ENCODE peak calls at places on chromosomes 1 and 21, in seven cellular contexts. R is heart right ventricle; E is IMR-90; F is NT2/D1; A is effector memory CD4-positive, alpha-beta T cell; K is Panc1; W is right atrium auricular region. B is an unnamed sample.

GRCh38 chr1:24639881-24640280 is 3.2 kb upstream of the SRRM1 start:
- DNase-seq in R (no peak), E (no peak), F (no peak), A (no peak), K (no peak), W (no peak), B (no peak)

GRCh38 chr1:59063501-59063900 is 233.4 kb upstream of the FGGY start:
- DNase-seq in R (no peak), E (no peak), F (peak; percentile 77), A (no peak), K (no peak), W (no peak), B (no peak)

GRCh38 chr1:112390775-112391602 is 5.0 kb upstream of the CTTNBP2NL start:
- DNase-seq in R (peak; percentile 77), E (peak; percentile 90), F (peak; percentile 94), A (peak; percentile 70), K (peak; percentile 91), W (peak; percentile 96), B (peak; percentile 94)

GRCh38 chr1:186680031-186681012 is at the start of gene PTGS2:
- DNase-seq in R (peak; percentile 63), E (peak; percentile 93), F (peak; percentile 90), A (no peak), K (no peak), W (peak; percentile 91), B (peak; percentile 69)

GRCh38 chr21:27422435-27422834 is 455.5 kb upstream of the ADAMTS5 start:
- DNase-seq in R (no peak), E (peak; percentile 60), F (no peak), A (no peak), K (no peak), W (no peak), B (no peak)

GRCh38 chr1:241639653-241640148 is 468 bp downstream of the CHML start:
- DNase-seq in R (peak; percentile 36), E (no peak), F (no peak), A (peak; percentile 2), K (no peak), W (no peak), B (peak; percentile 44)

GRCh38 chr1:54499097-54500029 is 48.7 kb upstream of the ACOT11 start:
- DNase-seq in R (no peak), E (peak; percentile 36), F (no peak), A (no peak), K (no peak), W (no peak), B (peak; percentile 65)

GRCh38 chr1:159936284-159936904 is 9.0 kb downstream of the IGSF9 start:
- DNase-seq in R (peak; percentile 77), E (no peak), F (peak; percentile 80), A (peak; percentile 72), K (peak; percentile 60), W (peak; percentile 79), B (peak; percentile 67)

GRCh38 chr1:45840704-45841103 is 37.3 kb downstream of the MAST2 start:
- DNase-seq in R (no peak), E (no peak), F (no peak), A (no peak), K (no peak), W (no peak), B (peak; percentile 1)

GRCh38 chr1:30613188-30613587 is 110.2 kb downstream of the MATN1 start:
- DNase-seq in R (no peak), E (no peak), F (no peak), A (no peak), K (no peak), W (no peak), B (no peak)

GRCh38 chr1:83692524-83693336 is 306.2 kb downstream of the TTLL7 start:
- DNase-seq in R (no peak), E (peak; percentile 0), F (peak; percentile 97), A (no peak), K (no peak), W (no peak), B (peak; percentile 63)

GRCh38 chr21:41008351-41008750 is 159.6 kb upstream of the BACE2 start:
- DNase-seq in R (no peak), E (no peak), F (no peak), A (no peak), K (no peak), W (no peak), B (no peak)

GRCh38 chr1:197911172-197911856 is 5.9 kb upstream of the LHX9 start:
- DNase-seq in R (no peak), E (no peak), F (no peak), A (no peak), K (no peak), W (no peak), B (no peak)

GRCh38 chr1:155013632-155014031 is 11.0 kb downstream of the ZBTB7B start:
- DNase-seq in R (no peak), E (no peak), F (no peak), A (peak; percentile 46), K (no peak), W (no peak), B (no peak)

GRCh38 chr1:32100359-32100758 is 7.5 kb upstream of the KPNA6 start:
- DNase-seq in R (peak; percentile 36), E (no peak), F (no peak), A (no peak), K (no peak), W (no peak), B (no peak)

GRCh38 chr1:110465038-110465813 is 14.3 kb downstream of the PROK1 start:
- DNase-seq in R (no peak), E (no peak), F (no peak), A (no peak), K (no peak), W (no peak), B (no peak)

GRCh38 chr1:110243581-110243980 is 33.5 kb downstream of the KCNC4 start:
- DNase-seq in R (no peak), E (no peak), F (no peak), A (no peak), K (no peak), W (no peak), B (no peak)

GRCh38 chr1:15156807-15157380 is 3.3 kb downstream of the TMEM51 start:
- DNase-seq in R (no peak), E (no peak), F (no peak), A (no peak), K (no peak), W (no peak), B (no peak)

GRCh38 chr1:2611621-2612437 is 21.0 kb downstream of the MMEL1 start:
- DNase-seq in R (no peak), E (no peak), F (no peak), A (no peak), K (no peak), W (no peak), B (no peak)

GRCh38 chr1:177310326-177310725 is 139.6 kb downstream of the BRINP2 start:
- DNase-seq in R (no peak), E (no peak), F (no peak), A (no peak), K (no peak), W (no peak), B (no peak)

GRCh38 chr1:228001738-228002535 is 4.9 kb upstream of the WNT3A start:
- DNase-seq in R (no peak), E (no peak), F (no peak), A (no peak), K (no peak), W (peak; percentile 26), B (no peak)

GRCh38 chr1:162587347-162587746 is 25.8 kb downstream of the UAP1 start:
- DNase-seq in R (no peak), E (no peak), F (no peak), A (no peak), K (no peak), W (no peak), B (no peak)

DNA sequence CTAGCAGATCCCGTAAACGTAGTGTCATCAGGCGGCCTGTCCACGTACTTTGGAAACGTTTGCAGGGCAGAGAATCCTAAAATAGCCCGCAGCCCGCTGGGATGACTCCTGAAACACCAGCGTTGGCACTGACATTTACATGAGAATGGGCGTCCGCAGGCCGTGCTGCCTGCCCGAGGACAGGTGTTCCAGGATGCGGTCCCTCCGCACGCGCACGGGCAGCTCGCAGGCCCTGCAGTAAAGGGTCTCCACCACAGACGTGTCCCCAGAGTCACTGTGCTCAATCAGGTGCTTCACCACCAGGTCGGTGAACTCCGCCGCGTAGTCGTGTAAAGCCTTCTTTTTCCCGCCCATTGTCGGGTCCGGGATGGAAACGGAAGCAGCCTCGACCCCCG is 5.9 kb upstream of the CCDC27 start:
- DNase-seq in R (no peak), E (no peak), F (peak; percentile 36), A (no peak), K (no peak), W (no peak), B (no peak)
- H3K4me3 ChIP-seq in R (peak overlapping the region; percentile 66), E (peak overlapping the region; percentile 63), F (peak overlapping the region; percentile 78), A (peak overlapping the region; percentile 59), K (peak overlapping the region; percentile 68), W (peak overlapping the region; percentile 86), B (peak overlapping the region; percentile 92)

DNA sequence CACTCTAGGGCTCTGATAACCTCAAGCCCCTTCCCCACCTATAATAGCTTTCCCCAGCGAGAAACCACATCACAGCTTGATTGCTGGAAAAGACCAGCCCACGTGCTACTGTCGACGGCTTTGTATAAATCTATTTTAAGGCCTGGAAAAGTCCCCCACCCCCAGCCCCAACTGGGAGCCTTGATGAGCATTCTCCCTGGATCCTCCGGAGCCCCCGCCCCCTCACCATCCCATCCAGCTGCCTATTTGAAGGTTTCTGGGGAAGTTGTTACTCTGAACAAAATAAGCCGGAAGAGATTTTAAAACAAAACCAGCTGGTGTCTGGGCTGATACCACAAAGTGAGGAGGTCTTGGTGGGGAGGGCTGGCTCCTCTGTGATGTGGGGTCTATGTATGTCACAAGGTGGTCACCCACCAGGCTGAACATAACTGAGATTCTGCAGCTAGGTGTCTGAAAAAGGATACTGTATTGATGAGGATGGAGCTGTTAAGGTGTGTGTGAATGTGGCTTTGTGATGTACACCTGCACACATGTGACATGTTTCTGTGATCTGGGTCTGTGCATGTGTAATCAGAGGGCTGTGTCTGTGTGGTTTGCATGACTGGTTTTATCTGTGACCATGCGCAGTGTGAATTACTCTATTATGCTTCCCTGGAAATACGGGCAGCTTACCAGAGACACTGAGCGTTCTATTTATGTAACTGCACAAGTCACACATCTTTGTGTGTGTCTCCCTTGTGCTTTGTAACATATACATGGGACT is 25.0 kb downstream of the RIMS3 start:
- DNase-seq in R (no peak), E (no peak), F (no peak), A (no peak), K (no peak), W (no peak), B (no peak)
- H3K27me3 ChIP-seq in R (no peaks in the 10 kb centered on the region), E (peaks cover 20% of the 10 kb centered on the region), F (no peaks in the 10 kb centered on the region), A (no peaks in the 10 kb centered on the region), K (no peaks in the 10 kb centered on the region), W (no peaks in the 10 kb centered on the region), B (no peaks in the 10 kb centered on the region)

GRCh38 chr1:21295059-21295401 is 4.8 kb upstream of the ECE1 start:
- DNase-seq in R (no peak), E (peak; percentile 65), F (no peak), A (peak; percentile 34), K (no peak), W (no peak), B (peak; percentile 29)
- H3K4me1 ChIP-seq in R (peaks cover 92% of the 10 kb centered on the region), E (peaks cover 24% of the 10 kb centered on the region), F (peaks cover 14% of the 10 kb centered on the region), A (peaks cover 89% of the 10 kb centered on the region), K (peaks cover 53% of the 10 kb centered on the region), W (no peaks in the 10 kb centered on the region), B (peaks cover 21% of the 10 kb centered on the region)

DNA sequence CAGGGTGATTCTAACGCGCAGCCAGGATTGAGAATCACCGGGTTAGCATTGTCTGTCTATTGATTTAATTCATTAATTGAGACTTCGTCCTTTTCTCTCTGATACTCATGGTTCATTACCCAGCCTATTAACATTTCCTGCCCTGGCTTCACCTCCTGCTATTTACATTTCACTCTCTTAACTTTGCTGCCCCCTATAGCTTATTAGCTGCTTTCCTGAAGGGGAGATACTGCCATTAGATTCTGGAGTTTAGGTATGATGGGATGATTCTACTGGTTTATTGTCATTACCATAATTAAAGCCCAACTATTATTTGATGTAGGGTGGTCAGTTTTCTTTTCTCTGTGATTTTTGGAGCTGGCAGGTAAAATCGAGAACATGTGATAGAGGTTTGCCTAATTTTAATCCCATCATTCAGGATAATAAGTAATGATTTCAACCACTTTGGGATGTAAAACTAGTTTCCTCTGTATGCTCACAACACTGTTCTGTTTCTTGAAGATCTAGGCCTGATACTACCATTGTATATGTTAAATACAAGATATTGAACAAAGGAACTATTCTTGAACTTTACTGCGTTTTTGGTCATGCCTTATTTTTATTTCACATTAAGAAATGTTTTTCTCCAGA is 6.4 kb downstream of the PPP2R5A start:
- DNase-seq in R (no peak), E (peak; percentile 44), F (peak; percentile 55), A (no peak), K (no peak), W (no peak), B (peak; percentile 67)
- H3K4me3 ChIP-seq in R (no peak overlapping the region), E (no peak overlapping the region), F (no peak overlapping the region), A (no peak overlapping the region), K (no peak overlapping the region), W (no peak overlapping the region), B (no peak overlapping the region)

B was measured in cardiac muscle cell.